ENCODE peak calls at places on chromosomes 4 and X, in seven cellular contexts. W, Q, Y, E, H, I and M are unnamed samples.

GRCh38 chr4:186203391-186203802 is 12.0 kb downstream of the CYP4V2 start:
- DNase-seq in Q (peak), H (peak), I (no peak), E (no peak), Y (peak), W (no peak), M (no peak)

GRCh38 chr4:152281211-152281610 is 254.7 kb downstream of the FBXW7 start:
- DNase-seq in I (no peak), Q (no peak), W (no peak), H (no peak), Y (no peak), E (no peak), M (no peak)

GRCh38 chr4:65217179-65217578 is 453.1 kb downstream of the EPHA5 start:
- DNase-seq in E (no peak), W (no peak), Y (no peak), Q (no peak), I (no peak), H (no peak), M (no peak)

GRCh38 chrX:24259544-24260240 is 54.2 kb downstream of the SUPT20HL2 start:
- DNase-seq in W (no peak), Q (peak), I (peak), Y (peak), H (peak), E (peak), M (peak)

GRCh38 chr4:159283697-159284492 is 181.0 kb downstream of the RAPGEF2 start:
- DNase-seq in H (peak), I (no peak), E (no peak), Q (no peak), W (no peak), Y (no peak), M (no peak)

GRCh38 chr4:21117771-21118170 is 417.5 kb downstream of the PACRGL start:
- DNase-seq in Q (no peak), Y (no peak), W (no peak), E (no peak), I (no peak), H (peak), M (no peak)

GRCh38 chrX:7574325-7574724 is 268.6 kb upstream of the VCX start:
- DNase-seq in Q (no peak), Y (peak), W (no peak), E (no peak), H (peak), I (no peak), M (peak)

GRCh38 chr4:144645621-144646522 is at the start of gene HHIP:
- DNase-seq in Q (no peak), I (peak), W (peak), Y (no peak), E (peak), H (peak), M (peak)

GRCh38 chr4:177632481-177632880 is 190.2 kb upstream of the AGA start:
- DNase-seq in H (no peak), Q (no peak), E (no peak), W (no peak), I (no peak), Y (no peak), M (peak)

GRCh38 chrX:74118503-74118902 is 185.5 kb upstream of the ZCCHC13 start:
- DNase-seq in E (no peak), Q (no peak), H (peak), Y (no peak), W (no peak), I (no peak), M (peak)

GRCh38 chr4:44493924-44494323 is 45.3 kb upstream of the KCTD8 start:
- DNase-seq in Q (peak), E (peak), H (peak), W (no peak), Y (peak), I (no peak), M (peak)

GRCh38 chr4:37082912-37083311 is 161.6 kb upstream of the NWD2 start:
- DNase-seq in Y (no peak), Q (no peak), I (no peak), W (no peak), E (no peak), H (no peak), M (no peak)

GRCh38 chr4:100982345-100982744 is 365.0 kb downstream of the PPP3CA start:
- DNase-seq in I (no peak), W (no peak), H (peak), E (no peak), Q (no peak), Y (no peak), M (no peak)

GRCh38 chr4:38055566-38055965 is 95.4 kb downstream of the PTTG2 start:
- DNase-seq in Q (no peak), H (no peak), W (no peak), Y (no peak), I (no peak), E (no peak), M (no peak)

GRCh38 chr4:170675568-170676262 is 586.0 kb upstream of the AADAT start:
- DNase-seq in Y (no peak), W (no peak), E (no peak), I (no peak), H (peak), Q (no peak), M (peak)

GRCh38 chr4:78656968-78657445 is 105.4 kb downstream of the ANXA3 start:
- DNase-seq in W (no peak), E (no peak), H (no peak), Q (peak), Y (no peak), I (peak), M (no peak)

GRCh38 chr4:109005523-109005922 is 242.7 kb upstream of the ETNPPL start:
- DNase-seq in E (no peak), Q (no peak), H (peak), W (no peak), Y (no peak), I (no peak), M (no peak)

GRCh38 chr4:83961575-83961974 is 425.7 kb downstream of the GPAT3 start:
- DNase-seq in E (no peak), I (no peak), H (peak), Y (peak), Q (peak), W (no peak), M (peak)

GRCh38 chr4:1993169-1993516 is 15.6 kb downstream of the NELFA start:
- DNase-seq in E (no peak), Y (no peak), Q (no peak), H (no peak), I (no peak), W (no peak), M (no peak)

GRCh38 chr4:26290276-26290675 is 30.5 kb upstream of the RBPJ start:
- DNase-seq in Y (no peak), W (no peak), H (no peak), I (no peak), E (no peak), Q (no peak), M (no peak)

GRCh38 chrX:123665197-123665596 is 67.7 kb downstream of the THOC2 start:
- DNase-seq in Q (no peak), H (peak), W (no peak), Y (no peak), I (no peak), E (no peak), M (no peak)

GRCh38 chr4:97627785-97628184 is 515.5 kb downstream of the STPG2 start:
- DNase-seq in Y (no peak), I (no peak), Q (no peak), E (no peak), H (no peak), W (no peak), M (no peak)

GRCh38 chr4:183760326-183760725 is 101.2 kb downstream of the TRAPPC11 start:
- DNase-seq in I (no peak), Y (no peak), W (no peak), H (peak), E (no peak), Q (no peak), M (no peak)

GRCh38 chrX:39787999-39788398 is 309.8 kb downstream of the BCOR start:
- DNase-seq in H (no peak), Q (no peak), Y (no peak), I (no peak), E (no peak), W (no peak), M (no peak)

GRCh38 chrX:134625315-134625718 is 33.0 kb downstream of the PLAC1 start:
- DNase-seq in W (peak), Y (no peak), Q (no peak), I (no peak), H (no peak), E (no peak), M (no peak)

GRCh38 chr4:38385286-38386010 is 278.6 kb upstream of the KLF3 start:
- DNase-seq in Y (no peak), Q (peak), I (no peak), W (no peak), E (peak), H (peak), M (no peak)

GRCh38 chrX:351736-352135 is 33.1 kb upstream of the GTPBP6 start:
- DNase-seq in W (peak), E (no peak), Q (no peak), I (no peak), H (no peak), Y (no peak), M (no peak)

GRCh38 chrX:150038356-150038755 is 100.1 kb upstream of the EOLA2 start:
- DNase-seq in E (no peak), W (no peak), Q (no peak), H (no peak), Y (no peak), I (no peak), M (no peak)
- H3K4me3 ChIP-seq in E (no peak), W (no peak), Q (no peak), H (no peak), Y (no peak), I (no peak), M (no peak)

GRCh38 chr4:4961936-4962335 is 57.3 kb downstream of the CYTL1 start:
- DNase-seq in H (no peak), Q (no peak), I (no peak), Y (no peak), W (no peak), E (no peak), M (no peak)
- H3K4me3 ChIP-seq in H (no peak), Q (no peak), I (no peak), Y (no peak), W (no peak), E (no peak), M (no peak)

DNA sequence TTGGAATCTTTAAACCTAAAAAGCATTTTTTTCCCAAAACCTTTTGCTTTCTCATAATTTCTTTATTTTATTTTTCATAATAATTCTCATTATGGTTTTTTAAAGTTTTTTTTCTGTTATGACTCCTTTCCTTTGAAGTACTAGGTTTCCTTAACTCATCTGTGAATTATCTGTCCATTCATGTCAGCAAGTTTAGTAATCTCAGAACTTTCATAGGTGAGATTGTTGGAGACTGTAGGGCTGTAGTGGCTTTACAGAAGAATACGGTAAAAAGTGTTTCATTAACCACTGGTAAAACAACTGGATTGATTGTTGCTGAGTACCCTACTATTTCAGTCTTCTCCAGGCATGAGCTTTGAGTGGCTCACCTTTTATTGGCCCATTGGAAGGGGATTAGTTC is 361.7 kb upstream of the PPP1R2C start:
- DNase-seq in H (no peak), I (no peak), W (no peak), Y (no peak), Q (no peak), E (no peak), M (no peak)
- H3K4me3 ChIP-seq in H (no peak), I (no peak), W (no peak), Y (no peak), Q (no peak), E (no peak), M (no peak)

DNA sequence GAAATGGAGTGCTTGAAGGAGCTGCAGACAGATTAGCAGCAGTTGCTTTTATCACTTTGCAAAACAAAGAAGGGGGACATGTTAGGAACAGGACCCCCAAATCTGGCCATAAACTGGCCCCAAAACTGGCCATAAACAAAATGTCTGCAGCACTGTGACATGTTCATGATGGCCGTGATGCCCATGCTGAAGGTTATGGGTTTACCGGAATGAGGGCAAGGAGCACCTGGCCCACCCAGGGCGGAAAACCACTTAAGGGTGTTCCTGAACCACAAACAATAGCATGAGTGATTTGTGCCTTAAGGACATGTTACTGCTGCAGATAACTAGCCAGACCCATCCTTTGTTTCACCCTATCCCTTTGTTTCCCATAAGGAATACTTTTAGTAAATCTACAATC is 79.6 kb upstream of the GC start:
- DNase-seq in H (no peak), Q (no peak), E (no peak), W (no peak), Y (no peak), I (no peak), M (no peak)
- H3K4me3 ChIP-seq in H (no peak), Q (no peak), E (no peak), W (no peak), Y (no peak), I (no peak), M (no peak)

DNA sequence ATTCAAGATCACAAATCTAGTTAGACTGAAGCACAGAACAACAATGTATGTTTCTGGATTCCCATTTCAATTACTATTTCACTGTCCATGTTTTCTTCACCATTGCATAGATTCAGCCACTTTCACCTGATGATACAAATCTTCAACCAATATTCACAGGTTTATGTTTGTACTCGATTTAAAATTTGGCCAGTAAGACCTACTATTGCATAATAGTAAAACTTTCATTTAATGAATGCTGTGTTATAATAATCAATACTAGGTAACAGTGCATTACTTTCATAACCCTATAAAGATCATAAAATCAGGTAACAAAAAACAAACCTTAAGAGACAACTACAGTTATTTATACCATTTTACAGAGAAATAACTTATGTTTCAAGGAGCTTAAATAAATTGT is 2209.1 kb downstream of the ARAP2 start:
- DNase-seq in E (no peak), Y (no peak), I (no peak), Q (no peak), H (no peak), W (no peak), M (no peak)
- H3K4me3 ChIP-seq in E (no peak), Y (no peak), I (no peak), Q (no peak), H (no peak), W (no peak), M (no peak)

GRCh38 chrX:103640401-103641155 is 11.8 kb downstream of the TCEAL1 start:
- DNase-seq in Y (no peak), I (no peak), E (no peak), Q (no peak), W (no peak), H (peak), M (peak)
- H3K4me3 ChIP-seq in Y (no peak), I (no peak), E (no peak), Q (no peak), W (no peak), H (no peak), M (no peak)